ENCODE peak calls at places on chromosomes 12 and 14, in nine cellular contexts. T is fibroblast of lung, A is psoas muscle, W is spleen, D is Panc1, V is lung, G is heart left ventricle, R is ascending aorta, L is H9. Y is an unnamed sample. For H3K4me1, the result is how much of the 10 kb centered on the place peaks cover.

GRCh38 chr12:83823386-83824045 is 1089.1 kb downstream of the SLC6A15 start:
- DNase-seq in T (peak), A (no peak), W (peak), D (peak), V (no peak), G (peak), R (no peak), L (peak), Y (no peak)

GRCh38 chr12:25698782-25699181 is 145.7 kb upstream of the LMNTD1 start:
- DNase-seq in T (no peak), A (no peak), W (no peak), D (no peak), V (no peak), G (no peak), R (no peak), L (no peak), Y (no peak)

GRCh38 chr12:24928131-24928530 is 20.8 kb downstream of the BCAT1 start:
- DNase-seq in T (no peak), A (no peak), W (no peak), D (no peak), V (no peak), G (no peak), R (no peak), L (no peak), Y (no peak)

GRCh38 chr14:95190346-95190840 is 33.1 kb upstream of the DICER1 start:
- DNase-seq in T (no peak), A (no peak), W (no peak), D (no peak), V (no peak), G (no peak), R (no peak), L (no peak), Y (no peak)

GRCh38 chr12:122876724-122877123 is 19.2 kb downstream of the VPS37B start:
- DNase-seq in T (no peak), A (no peak), W (no peak), D (no peak), V (no peak), G (no peak), R (peak), L (no peak), Y (no peak)

GRCh38 chr12:93167841-93168492 is 209.8 kb upstream of the NUDT4 start:
- DNase-seq in T (no peak), A (no peak), W (no peak), D (no peak), V (no peak), G (peak), R (no peak), L (peak), Y (no peak)

GRCh38 chr12:90546511-90546910 is 408.5 kb downstream of the CCER1 start:
- DNase-seq in T (no peak), A (no peak), W (no peak), D (no peak), V (no peak), G (no peak), R (no peak), L (no peak), Y (no peak)

GRCh38 chr12:133190176-133190575 is 8.9 kb downstream of the ZNF268 start:
- DNase-seq in T (no peak), A (no peak), W (no peak), D (no peak), V (no peak), G (no peak), R (no peak), L (no peak), Y (no peak)

GRCh38 chr12:49923035-49923644 is 19.4 kb upstream of the FAIM2 start:
- DNase-seq in T (no peak), A (no peak), W (peak), D (no peak), V (no peak), G (peak), R (peak), L (peak), Y (no peak)

GRCh38 chr12:6941267-6941666 is 2.3 kb upstream of the RNU7-1 start:
- DNase-seq in T (no peak), A (peak), W (peak), D (no peak), V (no peak), G (peak), R (no peak), L (no peak), Y (no peak)

GRCh38 chr14:22829661-22830328 is at the start of gene MRPL52:
- DNase-seq in T (peak), A (peak), W (peak), D (no peak), V (peak), G (peak), R (peak), L (peak), Y (no peak)

GRCh38 chr12:68106660-68107059 is 52.9 kb downstream of the IFNG start:
- DNase-seq in T (no peak), A (no peak), W (no peak), D (no peak), V (no peak), G (no peak), R (no peak), L (no peak), Y (no peak)

GRCh38 chr12:106284294-106285105 is 18.0 kb upstream of the TCP11L2 start:
- DNase-seq in T (no peak), A (no peak), W (no peak), D (no peak), V (no peak), G (no peak), R (no peak), L (no peak), Y (no peak)

GRCh38 chr14:30227871-30228270 is 300.2 kb upstream of the PRKD1 start:
- DNase-seq in T (peak), A (peak), W (no peak), D (no peak), V (no peak), G (no peak), R (peak), L (no peak), Y (peak)

GRCh38 chr12:117361312-117361670 is at the start of gene NOS1:
- DNase-seq in T (no peak), A (no peak), W (no peak), D (no peak), V (no peak), G (no peak), R (no peak), L (no peak), Y (no peak)

GRCh38 chr12:6463211-6463610 is 7.3 kb downstream of the VAMP1 start:
- DNase-seq in T (no peak), A (no peak), W (no peak), D (no peak), V (no peak), G (no peak), R (peak), L (no peak), Y (no peak)

GRCh38 chr14:89813485-89814080 is 140.9 kb downstream of the EFCAB11 start:
- DNase-seq in T (peak), A (no peak), W (no peak), D (no peak), V (no peak), G (no peak), R (peak), L (peak), Y (no peak)

GRCh38 chr12:56078427-56078826 is 1.5 kb upstream of the ERBB3 start:
- DNase-seq in T (no peak), A (no peak), W (no peak), D (no peak), V (no peak), G (no peak), R (no peak), L (no peak), Y (no peak)

GRCh38 chr14:72600551-72601330 is 293.2 kb downstream of the DPF3 start:
- DNase-seq in T (no peak), A (no peak), W (no peak), D (no peak), V (no peak), G (no peak), R (no peak), L (no peak), Y (no peak)

GRCh38 chr12:27193854-27194544 is 50.1 kb upstream of the STK38L start:
- DNase-seq in T (peak), A (no peak), W (no peak), D (no peak), V (no peak), G (peak), R (peak), L (no peak), Y (peak)

GRCh38 chr12:44812062-44812461 is 64.1 kb downstream of the NELL2 start:
- DNase-seq in T (no peak), A (no peak), W (no peak), D (no peak), V (no peak), G (no peak), R (no peak), L (no peak), Y (no peak)

GRCh38 chr14:81406863-81407262 is 6.7 kb upstream of the STON2 start:
- DNase-seq in T (peak), A (peak), W (no peak), D (no peak), V (no peak), G (no peak), R (no peak), L (no peak), Y (no peak)

GRCh38 chr12:31959701-31960391 is 631 bp downstream of the RESF1 start:
- DNase-seq in T (peak), A (peak), W (peak), D (peak), V (peak), G (peak), R (peak), L (no peak), Y (peak)
- TF ChIP-seq CTCF in T (peak), A (no peak), W (no peak), D (peak), V (no peak), G (peak), R (no peak), L (no peak), Y (no peak)

DNA sequence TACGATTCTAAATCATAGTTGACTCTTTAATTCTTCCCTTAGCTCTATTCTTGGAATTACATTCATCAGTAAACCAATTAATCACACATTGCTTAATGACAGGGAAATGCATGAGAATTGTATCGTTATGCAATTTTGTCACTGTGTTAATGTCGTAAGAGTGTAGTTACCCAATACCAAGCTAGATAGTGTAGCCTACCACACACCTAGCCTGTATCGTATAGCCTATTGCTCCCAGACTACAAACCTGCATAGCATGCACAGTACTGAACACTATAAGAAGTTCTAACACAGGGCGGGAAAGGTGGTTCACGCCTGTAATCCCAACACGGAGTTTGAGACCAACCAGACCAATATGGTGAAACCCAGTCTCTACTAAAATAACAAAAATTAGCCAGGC is 24.7 kb downstream of the HNRNPC start:
- DNase-seq in T (peak), A (no peak), W (no peak), D (no peak), V (no peak), G (no peak), R (no peak), L (no peak), Y (no peak)
- H3K4me1 ChIP-seq in T (under half), A (under half), W (half or more), D (under half), V (under half), G (under half), R (under half), L (under half), Y (under half)

DNA sequence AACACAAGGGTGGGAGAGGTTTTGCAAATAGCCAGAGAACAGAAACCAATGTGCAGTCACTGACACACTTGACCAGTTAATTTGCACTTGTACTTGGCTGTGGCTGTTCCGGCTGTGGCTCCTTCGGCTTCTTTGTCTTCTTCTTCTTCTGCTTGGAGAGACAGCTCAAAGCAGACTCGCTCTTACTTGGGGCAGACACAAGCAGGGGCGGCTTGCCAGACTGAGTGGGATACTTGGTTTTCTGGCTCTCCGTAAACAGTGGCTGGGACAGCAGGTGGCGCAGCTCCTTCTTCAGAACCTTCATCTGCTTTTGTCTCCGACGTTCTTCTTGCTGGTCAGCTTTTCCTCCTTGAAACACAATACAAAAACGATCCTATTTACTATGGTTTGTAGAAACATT is 25.0 kb downstream of the OTUB2 start:
- DNase-seq in T (peak), A (no peak), W (peak), D (no peak), V (peak), G (no peak), R (peak), L (peak), Y (no peak)
- TF ChIP-seq CTCF in T (peak), A (peak), W (no peak), D (no peak), V (no peak), G (peak), R (no peak), L (peak), Y (no peak)

DNA sequence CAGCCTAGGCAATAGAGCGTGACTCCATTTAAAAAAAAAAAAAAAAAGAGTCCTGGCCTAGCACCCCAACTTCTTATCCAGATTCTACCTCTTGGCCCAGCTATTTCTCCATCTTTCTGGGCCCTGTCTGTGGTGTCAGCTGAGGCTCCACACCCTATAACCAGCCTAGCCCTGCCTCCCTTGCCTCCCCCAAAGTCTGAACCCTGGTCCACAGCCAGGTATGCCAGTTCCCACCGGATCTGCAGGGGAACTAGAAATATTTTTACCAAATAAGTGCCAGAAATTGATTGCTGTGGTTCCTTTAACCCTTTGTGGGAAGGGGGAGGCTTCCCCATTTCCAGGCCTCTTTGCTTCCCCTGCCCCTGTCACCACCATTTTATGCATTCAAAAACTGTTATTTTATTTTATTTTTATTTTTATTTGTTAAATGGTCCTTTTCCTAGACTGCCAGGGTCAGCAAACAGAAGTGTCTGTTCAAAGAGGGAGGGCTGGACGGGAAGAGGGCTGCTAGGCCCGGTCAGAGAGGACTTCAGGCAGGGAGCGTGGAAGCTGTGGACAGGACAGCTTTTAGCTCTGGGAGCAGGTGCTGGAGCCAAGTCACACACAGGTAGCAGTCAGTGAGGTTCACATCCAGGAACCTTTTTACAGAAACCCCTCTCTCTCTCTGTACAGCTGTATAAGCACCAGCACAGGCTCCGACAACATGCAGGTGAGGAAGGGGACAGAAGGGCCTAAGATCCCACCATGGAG is 23.2 kb downstream of the TTC9 start:
- DNase-seq in T (no peak), A (no peak), W (no peak), D (no peak), V (no peak), G (no peak), R (no peak), L (no peak), Y (no peak)
- H3K4me1 ChIP-seq in T (under half), A (under half), W (half or more), D (under half), V (under half), G (under half), R (under half), L (under half), Y (under half)

DNA sequence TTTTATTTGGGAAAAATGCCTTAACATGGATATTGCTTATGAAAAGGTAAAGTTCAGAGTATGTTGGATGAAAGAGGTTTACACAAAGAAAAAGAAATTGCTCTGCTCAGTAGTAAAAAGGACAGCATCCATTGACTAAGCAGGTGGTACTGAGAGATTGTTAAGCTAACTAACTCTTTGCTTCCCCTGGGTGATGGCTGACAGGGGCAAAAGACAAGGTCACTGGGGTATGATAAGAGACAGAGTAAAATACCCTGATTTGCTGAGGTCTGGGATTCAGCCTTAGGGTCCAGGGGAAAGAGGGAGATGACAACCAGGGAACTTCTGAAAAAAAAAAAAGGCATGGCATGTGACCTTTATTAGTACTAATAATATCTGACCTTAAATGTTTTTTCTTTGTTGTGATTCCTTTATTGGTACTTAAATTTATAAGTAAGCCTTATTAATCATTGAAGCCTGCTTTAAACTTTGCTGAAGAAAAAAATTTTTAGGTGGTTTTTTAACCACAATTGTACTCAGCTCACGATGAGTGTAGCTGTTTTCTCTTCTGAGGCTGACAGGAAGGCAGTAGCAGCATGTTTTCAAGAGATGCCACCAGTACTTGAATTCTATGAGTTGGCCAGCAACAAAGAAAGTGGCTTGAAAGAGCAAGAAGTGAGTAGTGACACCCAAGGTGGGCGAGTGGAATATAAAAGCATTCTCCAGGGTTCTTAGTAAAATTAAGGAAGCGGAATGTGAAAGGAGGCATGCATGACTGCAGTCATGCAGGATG is 43.7 kb upstream of the KITLG start:
- DNase-seq in T (no peak), A (no peak), W (no peak), D (no peak), V (no peak), G (no peak), R (no peak), L (no peak), Y (no peak)
- TF ChIP-seq CTCF in T (no peak), A (no peak), W (no peak), D (no peak), V (no peak), G (no peak), R (no peak), L (no peak), Y (no peak)

GRCh38 chr14:105062048-105062433 is 3.2 kb downstream of the GPR132 start:
- DNase-seq in T (no peak), A (no peak), W (peak), D (no peak), V (no peak), G (no peak), R (no peak), L (no peak), Y (no peak)

GRCh38 chr14:105063041-105063440 is 2.2 kb downstream of the GPR132 start:
- DNase-seq in T (no peak), A (no peak), W (peak), D (no peak), V (no peak), G (no peak), R (no peak), L (no peak), Y (no peak)

GRCh38 chr14:105064721-105065143 is 498 bp downstream of the GPR132 start:
- DNase-seq in T (no peak), A (no peak), W (peak), D (no peak), V (no peak), G (no peak), R (peak), L (peak), Y (no peak)

GRCh38 chr14:105065280-105066228 is at the start of gene GPR132:
- DNase-seq in T (no peak), A (no peak), W (peak), D (no peak), V (peak), G (peak), R (peak), L (peak), Y (no peak)

GRCh38 chr14:105064001-105064400 is 1.2 kb downstream of the GPR132 start:
- DNase-seq in T (no peak), A (no peak), W (no peak), D (no peak), V (no peak), G (no peak), R (no peak), L (no peak), Y (no peak)
- H3K4me1 ChIP-seq in T (under half), A (under half), W (half or more), D (under half), V (under half), G (under half), R (under half), L (under half), Y (under half)

DNA sequence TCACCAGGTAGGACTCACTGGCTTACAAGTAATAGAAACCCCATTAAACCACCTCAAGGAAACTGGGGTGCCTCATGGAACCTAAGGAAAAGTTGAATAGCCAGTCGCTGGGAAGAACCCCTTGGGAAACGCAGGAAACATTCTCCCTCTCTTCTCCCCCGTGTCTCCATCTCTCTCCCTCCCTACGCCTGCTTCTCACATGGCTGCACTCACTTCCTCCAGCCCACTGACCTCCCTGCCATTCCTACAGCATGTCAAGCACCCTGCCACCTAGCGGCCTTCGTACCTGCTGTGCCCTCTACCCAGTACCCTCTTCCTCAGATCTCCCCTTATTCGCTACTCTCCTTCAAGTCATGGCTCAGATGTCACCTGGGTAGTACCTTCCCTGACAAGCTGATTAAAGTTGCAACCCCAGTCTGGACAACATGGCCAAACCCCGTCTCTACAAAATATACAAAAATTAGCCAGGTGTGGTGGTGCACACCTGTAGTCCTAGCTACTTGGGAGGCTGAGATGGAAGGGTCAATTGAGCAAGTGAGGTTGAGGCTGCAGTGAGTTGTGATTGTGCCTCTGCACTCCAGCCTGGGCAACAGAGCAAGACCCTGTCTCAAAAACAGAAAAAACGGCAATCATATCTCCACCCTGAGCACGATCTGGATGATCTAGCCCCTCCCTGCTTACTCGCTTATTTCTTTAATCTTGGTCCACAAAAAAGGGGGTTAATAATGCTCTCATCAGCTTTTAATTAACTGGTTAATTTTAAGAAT is 6.4 kb upstream of the DTX1 start:
- DNase-seq in T (no peak), A (no peak), W (no peak), D (no peak), V (no peak), G (no peak), R (no peak), L (peak), Y (no peak)
- TF ChIP-seq CTCF in T (no peak), A (no peak), W (no peak), D (peak), V (no peak), G (no peak), R (no peak), L (peak), Y (no peak)

Y was measured in thoracic aorta.